ENCODE peak calls at places on chromosome 12, in nine cellular contexts. B is BE2C; M is CD8-positive, alpha-beta T cell; S is lower lobe of right lung; L is heart left ventricle; E is cardiac fibroblast; D is choroid plexus epithelial cell; J is esophagus muscularis mucosa; Y is stomach. V is an unnamed sample.
A peak's percentile ranks its signal among the peaks of the same experiment; 100 is the strongest.

GRCh38 chr12:109767991-109768900 is 54.6 kb downstream of the FAM222A start:
- DNase-seq in E (no peak), S (peak; percentile 40), D (no peak), M (no peak), B (peak; percentile 14), L (no peak), J (no peak), Y (peak; percentile 21), V (no peak)

GRCh38 chr12:64621257-64621942 is 11.1 kb downstream of the RASSF3 start:
- DNase-seq in J (no peak), E (peak; percentile 46), Y (no peak), D (peak; percentile 84), B (no peak), L (no peak), S (no peak), M (no peak), V (peak; percentile 82)

GRCh38 chr12:50790081-50790480 is 26.2 kb downstream of the ATF1 start:
- DNase-seq in B (no peak), L (no peak), E (no peak), J (no peak), M (no peak), D (peak; percentile 21), S (no peak), Y (no peak), V (no peak)

GRCh38 chr12:38555620-38556596 is 239.3 kb downstream of the ALG10B start:
- DNase-seq in M (no peak), D (no peak), B (peak; percentile 33), E (no peak), S (no peak), J (no peak), L (no peak), Y (no peak), V (no peak)

GRCh38 chr12:31466768-31467167 is 124.2 kb downstream of the DENND5B start:
- DNase-seq in J (no peak), D (peak; percentile 54), M (no peak), L (no peak), E (peak; percentile 25), B (no peak), Y (no peak), S (no peak), V (no peak)

GRCh38 chr12:92208613-92209121 is 63.0 kb upstream of the BTG1 start:
- DNase-seq in Y (no peak), D (peak; percentile 78), J (no peak), M (no peak), B (no peak), S (no peak), E (peak; percentile 61), L (no peak), V (no peak)

GRCh38 chr12:53324113-53324778 is 2.8 kb upstream of the AAAS start:
- DNase-seq in D (peak; percentile 10), B (no peak), L (no peak), M (peak; percentile 48), S (peak; percentile 58), E (no peak), J (no peak), Y (peak; percentile 35), V (no peak)

GRCh38 chr12:111638576-111638975 is 39.5 kb upstream of the ATXN2 start:
- DNase-seq in M (no peak), L (no peak), B (no peak), D (peak; percentile 29), J (no peak), E (peak; percentile 63), Y (no peak), S (no peak), V (no peak)

GRCh38 chr12:19525236-19525635 is 85.9 kb downstream of the AEBP2 start:
- DNase-seq in Y (no peak), S (no peak), D (peak; percentile 12), M (no peak), J (no peak), B (no peak), L (no peak), E (no peak), V (no peak)

GRCh38 chr12:127773520-127773919 is 493.4 kb upstream of the TMEM132C start:
- DNase-seq in J (peak; percentile 66), M (no peak), L (no peak), D (no peak), S (no peak), B (no peak), Y (no peak), E (no peak), V (no peak)

GRCh38 chr12:124213606-124214347 is 81.1 kb upstream of the RFLNA start:
- DNase-seq in L (no peak), J (no peak), E (peak; percentile 26), B (no peak), M (no peak), S (no peak), Y (no peak), D (peak; percentile 93), V (no peak)

GRCh38 chr12:96132819-96133218 is 61.4 kb upstream of the ELK3 start:
- DNase-seq in S (no peak), Y (no peak), D (no peak), L (no peak), E (no peak), J (no peak), M (no peak), B (peak; percentile 41), V (no peak)

GRCh38 chr12:22657538-22657937 is 32.6 kb downstream of the ETNK1 start:
- DNase-seq in S (no peak), D (peak; percentile 62), J (no peak), E (peak; percentile 11), Y (no peak), M (no peak), L (no peak), B (no peak), V (no peak)

GRCh38 chr12:94649349-94650142 is 811 bp downstream of the TMCC3 start:
- DNase-seq in S (peak; percentile 73), Y (peak; percentile 64), M (peak; percentile 13), D (peak; percentile 55), B (peak; percentile 31), L (peak; percentile 50), J (no peak), E (peak; percentile 52), V (no peak)
- TF ChIP-seq CTCF in S (peak; percentile 49), Y (no peak), M (no peak), D (peak; percentile 31), B (peak; percentile 3), L (peak; percentile 59), J (peak; percentile 62), E (no peak), V (no peak)

DNA sequence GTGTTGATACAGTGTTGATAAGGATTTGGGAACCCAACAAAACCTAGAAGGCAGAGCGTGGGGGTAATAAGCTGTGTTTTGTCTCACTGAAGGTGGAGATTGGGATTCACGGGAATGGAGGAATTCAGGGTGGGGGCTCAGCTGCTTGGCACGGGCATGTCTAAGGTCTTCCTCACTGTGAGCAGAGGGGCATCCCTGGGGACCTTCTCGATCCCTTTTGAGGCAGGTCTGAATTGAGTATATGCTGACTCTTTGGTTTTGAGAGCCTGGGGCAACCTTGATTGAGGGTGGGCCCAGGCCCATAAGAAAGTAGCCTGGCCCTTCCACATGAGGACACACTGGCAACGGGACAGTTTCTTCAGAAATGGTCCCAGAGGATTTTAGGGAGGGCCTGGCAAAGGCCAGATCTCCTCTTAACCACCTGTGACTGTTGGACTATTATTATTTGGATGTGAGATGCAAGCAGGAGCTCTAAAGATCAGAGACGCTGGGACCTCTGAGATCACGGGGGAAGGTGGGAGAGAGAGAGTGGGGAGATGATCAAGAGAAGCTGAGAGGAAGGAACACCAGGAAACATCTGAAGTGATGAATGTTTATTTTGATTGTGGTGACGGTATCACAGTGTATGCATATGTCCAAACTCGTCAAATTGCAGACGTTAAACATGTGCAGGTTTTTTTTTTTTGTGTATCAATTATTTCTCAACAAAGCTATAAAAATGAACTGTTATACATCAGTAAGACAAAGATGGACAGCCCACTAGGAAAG is 48.4 kb downstream of the SMIM41 start:
- DNase-seq in E (no peak), B (no peak), M (no peak), Y (no peak), D (peak; percentile 19), S (no peak), L (no peak), J (no peak), V (no peak)
- H3K4me3 ChIP-seq in E (no peak overlapping the region), B (no peak overlapping the region), M (no peak overlapping the region), Y (no peak overlapping the region), D (no peak overlapping the region), S (no peak overlapping the region), L (no peak overlapping the region), J (no peak overlapping the region), V (no peak overlapping the region)

DNA sequence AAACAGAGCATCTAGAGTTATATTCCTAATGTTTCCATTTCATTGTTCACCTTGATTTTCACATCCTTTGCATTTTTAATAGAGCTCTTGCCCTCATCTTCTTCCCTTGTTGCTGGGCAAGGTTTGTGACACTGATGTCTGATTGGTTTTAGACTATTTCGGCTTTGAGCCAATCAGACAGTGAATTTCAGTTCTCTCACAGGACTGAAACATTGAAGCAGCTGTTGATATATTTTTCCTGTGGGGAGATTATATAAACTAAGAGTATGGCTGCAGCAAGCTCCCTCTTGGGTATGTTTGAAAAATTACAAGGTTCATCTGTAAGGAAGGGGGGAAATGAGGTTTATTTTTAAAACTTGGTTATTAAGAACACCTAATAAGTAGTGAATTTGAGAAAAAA is 51.2 kb downstream of the ATF7IP start:
- DNase-seq in J (no peak), D (peak; percentile 95), S (no peak), E (peak; percentile 92), B (peak; percentile 22), M (no peak), Y (no peak), L (no peak), V (no peak)
- TF ChIP-seq CTCF in J (no peak), D (peak; percentile 42), S (no peak), E (peak; percentile 35), B (no peak), M (peak; percentile 58), Y (no peak), L (peak; percentile 42), V (peak; percentile 21)

DNA sequence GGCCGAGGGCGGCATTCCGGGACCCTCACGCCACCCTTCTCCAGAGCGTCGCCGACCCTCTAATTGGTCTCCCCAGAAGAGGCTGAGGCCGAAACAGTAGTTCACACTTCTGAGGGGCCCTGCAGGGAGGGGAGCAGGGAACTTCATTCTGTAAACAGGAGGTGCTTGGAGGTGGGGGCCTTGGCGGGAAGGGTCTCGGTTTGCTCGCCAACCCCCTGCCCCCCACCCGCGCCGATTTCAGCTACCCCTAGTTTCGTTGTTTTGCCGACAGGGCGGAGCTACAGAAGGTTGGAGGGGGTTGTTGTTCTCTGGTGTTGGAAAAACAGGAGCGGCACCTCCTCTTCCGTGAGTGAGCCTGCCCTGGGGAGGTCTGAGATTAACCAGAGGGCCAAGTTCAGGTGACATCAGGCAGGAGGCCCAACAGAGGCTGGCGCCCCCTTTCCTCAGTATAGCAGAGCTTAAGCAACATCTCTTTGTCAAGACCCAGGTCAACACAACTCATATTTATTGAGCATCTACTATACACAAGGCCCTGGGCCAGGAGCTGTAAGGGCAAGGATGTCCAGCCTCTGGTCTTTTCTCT is 682 bp downstream of the ERBB3 start:
- DNase-seq in Y (peak; percentile 70), E (no peak), D (no peak), J (no peak), S (peak; percentile 53), B (no peak), L (no peak), M (no peak), V (no peak)
- H3K4me3 ChIP-seq in Y (peak overlapping the region; percentile 73), E (peak overlapping the region; percentile 59), D (peak overlapping the region; percentile 59), J (peak overlapping the region; percentile 60), S (peak overlapping the region; percentile 72), B (no peak overlapping the region), L (peak overlapping the region; percentile 52), M (peak overlapping the region; percentile 60), V (peak overlapping the region; percentile 50)

V was measured in BJ.